ENCODE peak calls at places on chromosomes 6 and 20, in seven cellular contexts. O is tibial artery; Y is cardiac fibroblast; N is AG04450; K is ovary; P is fibroblast of lung; S is CD8-positive, alpha-beta T cell. F is an unnamed sample.

GRCh38 chr6:29705389-29706231 is 17.6 kb upstream of the HLA-F start:
- DNase-seq in O (no peak), Y (peak), N (peak), K (no peak), P (peak), S (no peak), F (peak)

GRCh38 chr6:44926556-44926955 is 401.6 kb upstream of the RUNX2 start:
- DNase-seq in O (no peak), Y (no peak), N (no peak), K (no peak), P (peak), S (no peak), F (no peak)

GRCh38 chr6:104606361-104606760 is 253.4 kb downstream of the HACE1 start:
- DNase-seq in O (no peak), Y (no peak), N (no peak), K (no peak), P (no peak), S (no peak), F (no peak)

GRCh38 chr6:2846873-2847224 is 5.2 kb upstream of the SERPINB1 start:
- DNase-seq in O (no peak), Y (no peak), N (no peak), K (no peak), P (no peak), S (no peak), F (no peak)

GRCh38 chr6:64713175-64713574 is 993.9 kb downstream of the EYS start:
- DNase-seq in O (no peak), Y (no peak), N (no peak), K (no peak), P (no peak), S (no peak), F (no peak)

GRCh38 chr6:169725270-169726048 is 1.2 kb upstream of the PHF10 start:
- DNase-seq in O (peak), Y (peak), N (peak), K (peak), P (peak), S (no peak), F (no peak)

GRCh38 chr6:9659848-9660247 is 755.0 kb downstream of the TFAP2A start:
- DNase-seq in O (no peak), Y (no peak), N (no peak), K (no peak), P (no peak), S (no peak), F (no peak)

GRCh38 chr6:148508401-148509151 is 165.9 kb downstream of the SASH1 start:
- DNase-seq in O (no peak), Y (peak), N (no peak), K (no peak), P (peak), S (no peak), F (peak)

GRCh38 chr20:58559368-58559729 is 44.1 kb upstream of the APCDD1L start:
- DNase-seq in O (no peak), Y (no peak), N (no peak), K (no peak), P (no peak), S (no peak), F (no peak)

GRCh38 chr20:31707994-31708744 is 14.5 kb downstream of the BCL2L1 start:
- DNase-seq in O (peak), Y (no peak), N (no peak), K (no peak), P (no peak), S (no peak), F (no peak)

GRCh38 chr6:6825986-6826901 is 237.7 kb downstream of the LY86 start:
- DNase-seq in O (peak), Y (peak), N (no peak), K (no peak), P (peak), S (no peak), F (no peak)

GRCh38 chr20:54119744-54120143 is 49.4 kb upstream of the BCAS1 start:
- DNase-seq in O (no peak), Y (no peak), N (no peak), K (no peak), P (no peak), S (no peak), F (no peak)

GRCh38 chr6:146650799-146651481 is 52.2 kb downstream of the ADGB start:
- DNase-seq in O (no peak), Y (no peak), N (no peak), K (no peak), P (no peak), S (no peak), F (no peak)

GRCh38 chr6:37638414-37639079 is 59.1 kb downstream of the MDGA1 start:
- DNase-seq in O (no peak), Y (peak), N (no peak), K (no peak), P (no peak), S (no peak), F (no peak)

GRCh38 chr6:11961137-11961779 is 50.9 kb upstream of the HIVEP1 start:
- DNase-seq in O (no peak), Y (no peak), N (no peak), K (no peak), P (no peak), S (no peak), F (no peak)

GRCh38 chr6:31163922-31164321 is 5.5 kb downstream of the TCF19 start:
- DNase-seq in O (no peak), Y (peak), N (no peak), K (no peak), P (no peak), S (no peak), F (no peak)

GRCh38 chr6:23349521-23350147 is 776.4 kb upstream of the NRSN1 start:
- DNase-seq in O (no peak), Y (peak), N (peak), K (no peak), P (peak), S (no peak), F (peak)

GRCh38 chr6:140271759-140272377 is 897.4 kb upstream of the CITED2 start:
- DNase-seq in O (no peak), Y (no peak), N (no peak), K (no peak), P (no peak), S (no peak), F (no peak)

GRCh38 chr6:44056392-44057237 is 70.6 kb downstream of the MRPL14 start:
- DNase-seq in O (no peak), Y (peak), N (peak), K (peak), P (peak), S (no peak), F (no peak)

GRCh38 chr6:148329568-148330299 is 12.9 kb upstream of the SASH1 start:
- DNase-seq in O (no peak), Y (peak), N (peak), K (no peak), P (peak), S (no peak), F (peak)

GRCh38 chr20:50837532-50838321 is 42.9 kb downstream of the BCAS4 start:
- DNase-seq in O (peak), Y (peak), N (peak), K (peak), P (peak), S (no peak), F (peak)

GRCh38 chr6:71248866-71249265 is 39.7 kb upstream of the OGFRL1 start:
- DNase-seq in O (no peak), Y (no peak), N (no peak), K (no peak), P (no peak), S (no peak), F (no peak)

GRCh38 chr6:1832358-1832757 is 222.6 kb downstream of the FOXC1 start:
- DNase-seq in O (no peak), Y (no peak), N (no peak), K (no peak), P (no peak), S (no peak), F (no peak)
- H3K4me3 ChIP-seq in O (peak), Y (no peak), N (no peak), K (no peak), P (no peak), S (no peak), F (no peak)

DNA sequence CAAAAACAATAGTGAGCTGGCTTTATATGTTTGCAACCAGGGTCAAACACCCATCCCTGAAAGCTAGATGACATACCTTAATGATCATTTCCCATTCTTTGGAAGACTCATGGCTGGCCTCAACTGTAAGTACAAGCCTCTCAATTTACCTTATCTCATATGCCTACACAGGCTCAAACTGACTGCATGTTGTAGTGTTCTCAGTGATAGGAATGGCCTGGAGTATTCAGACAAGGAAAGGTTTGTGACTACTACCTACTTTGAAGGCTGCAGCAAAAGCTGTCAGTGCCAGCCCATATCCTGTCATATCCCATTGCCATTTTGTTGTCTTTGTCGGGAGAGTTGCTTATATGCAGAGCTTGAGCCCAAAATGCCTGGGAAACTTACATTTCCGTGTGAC is 205.2 kb upstream of the MOCS1 start:
- DNase-seq in O (no peak), Y (no peak), N (no peak), K (no peak), P (no peak), S (no peak), F (no peak)
- TF ChIP-seq CTCF in O (no peak), Y (no peak), N (no peak), K (no peak), P (no peak), S (no peak), F (no peak)

DNA sequence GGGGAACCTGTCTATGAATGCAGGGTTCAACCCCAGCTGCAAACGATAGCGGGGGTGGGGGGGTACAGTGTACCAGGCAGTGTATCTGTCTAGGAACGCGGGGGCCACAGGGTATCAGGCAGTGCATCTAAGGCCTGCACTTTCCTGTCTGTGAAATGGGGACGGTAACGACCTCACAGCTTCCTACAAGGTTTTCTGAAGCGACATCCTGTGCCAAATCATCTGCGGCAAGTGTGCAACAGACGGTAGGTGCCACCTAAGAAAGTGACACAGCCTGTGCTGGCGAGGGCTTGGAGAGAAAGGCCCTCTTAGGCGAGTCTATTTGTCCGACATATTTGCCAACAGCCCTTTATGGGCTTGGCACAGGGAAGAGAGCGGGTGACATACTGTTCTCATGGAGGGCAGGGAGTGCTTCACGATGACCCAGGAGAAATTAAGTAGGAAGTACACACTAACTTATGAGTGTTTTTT is 3.8 kb downstream of the DIDO1 start:
- DNase-seq in O (no peak), Y (no peak), N (no peak), K (no peak), P (no peak), S (peak), F (no peak)
- H3K4me3 ChIP-seq in O (no peak), Y (no peak), N (no peak), K (no peak), P (no peak), S (peak), F (no peak)

DNA sequence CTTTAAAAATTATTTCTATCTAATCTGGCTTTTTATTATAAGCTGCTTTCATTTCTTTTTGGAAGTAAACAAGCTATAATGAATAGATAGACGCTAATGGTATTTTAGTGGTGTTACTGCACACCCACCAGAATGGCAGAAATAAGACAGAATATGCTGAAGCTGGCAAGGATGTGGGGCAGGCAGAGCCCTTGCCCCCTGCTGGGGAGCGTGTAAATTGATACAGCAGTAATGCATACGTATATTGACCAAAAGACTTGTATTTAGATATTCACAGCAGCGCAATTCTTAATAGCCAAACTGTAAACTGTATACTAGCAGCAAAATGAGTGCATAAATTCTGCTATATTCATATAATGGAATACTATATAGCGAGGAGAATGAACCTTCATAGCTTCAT is 35.3 kb downstream of the TMEM181 start:
- DNase-seq in O (no peak), Y (peak), N (no peak), K (no peak), P (no peak), S (no peak), F (no peak)
- TF ChIP-seq CTCF in O (peak), Y (peak), N (peak), K (no peak), P (peak), S (no peak), F (no peak)

DNA sequence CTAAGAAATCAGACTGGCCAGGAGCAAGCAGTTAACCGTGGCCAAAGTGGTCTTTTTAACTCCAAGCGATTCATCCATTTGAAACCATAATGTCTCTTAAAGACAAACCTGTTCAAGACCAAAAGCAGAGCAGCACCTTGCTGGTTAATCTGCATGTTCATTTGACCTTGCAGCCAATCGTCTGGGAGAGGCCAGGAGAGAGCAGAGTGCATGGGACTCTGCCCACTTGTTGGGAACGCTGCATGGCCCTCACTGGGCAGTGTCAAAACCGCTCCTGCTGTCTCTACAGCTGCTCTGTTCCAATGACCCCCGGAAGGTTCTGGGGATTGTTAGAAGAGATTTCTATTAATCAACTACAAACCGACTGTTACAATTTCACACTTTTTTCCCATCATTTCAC is 79.6 kb downstream of the OLIG3 start:
- DNase-seq in O (no peak), Y (no peak), N (no peak), K (no peak), P (no peak), S (no peak), F (no peak)
- H3K4me3 ChIP-seq in O (peak), Y (no peak), N (no peak), K (peak), P (peak), S (peak), F (no peak)

GRCh38 chr6:46217671-46218131 is 46.9 kb upstream of the ENPP5 start:
- DNase-seq in O (peak), Y (peak), N (no peak), K (no peak), P (no peak), S (no peak), F (no peak)
- TF ChIP-seq CTCF in O (no peak), Y (no peak), N (no peak), K (no peak), P (no peak), S (no peak), F (no peak)

GRCh38 chr6:136784271-136784664 is 8.0 kb downstream of the MAP3K5 start:
- DNase-seq in O (no peak), Y (no peak), N (no peak), K (no peak), P (no peak), S (no peak), F (no peak)

GRCh38 chr6:136782021-136782770 is 10.1 kb downstream of the MAP3K5 start:
- DNase-seq in O (no peak), Y (peak), N (peak), K (no peak), P (peak), S (no peak), F (peak)

GRCh38 chr6:136784910-136785746 is 7.1 kb downstream of the MAP3K5 start:
- DNase-seq in O (peak), Y (peak), N (no peak), K (peak), P (no peak), S (no peak), F (no peak)

GRCh38 chr6:136783021-136783420 is 9.3 kb downstream of the MAP3K5 start:
- DNase-seq in O (no peak), Y (no peak), N (no peak), K (no peak), P (no peak), S (no peak), F (no peak)

DNA sequence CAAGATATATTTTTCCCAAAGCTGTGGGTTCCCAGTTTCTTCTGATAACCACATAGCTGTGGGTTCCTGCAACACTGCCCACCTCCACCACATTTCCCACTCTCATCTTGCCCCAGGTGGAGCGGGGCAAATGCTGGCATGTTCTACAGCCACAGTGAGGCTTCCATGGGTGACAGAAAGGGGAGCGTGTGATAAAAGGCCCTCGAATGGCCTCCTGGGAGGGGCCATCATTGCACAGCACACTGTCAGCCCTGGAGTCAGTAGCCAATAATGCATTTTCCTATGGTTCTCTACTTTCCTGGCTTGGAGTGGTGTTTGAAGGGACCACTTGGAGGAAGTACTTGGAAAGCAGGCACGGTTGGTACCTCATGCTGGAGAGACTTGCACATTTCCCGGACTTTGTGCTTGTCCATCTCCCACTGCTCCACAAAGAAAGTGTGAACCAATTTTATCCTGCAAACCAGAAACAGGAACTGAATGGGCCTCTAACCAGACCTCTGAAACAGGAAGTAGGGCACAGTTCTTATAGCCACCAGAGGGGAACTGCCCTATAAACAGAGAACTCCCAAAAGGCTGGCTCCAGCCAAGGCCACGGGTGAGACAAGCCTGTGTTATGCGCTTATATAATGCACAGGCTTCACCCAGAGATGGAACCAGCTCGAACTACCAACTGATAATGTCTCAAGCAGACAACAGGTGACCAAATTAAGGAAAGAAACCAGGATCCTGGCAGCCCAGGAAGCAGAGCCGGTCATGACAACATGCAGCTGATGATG is 8.6 kb downstream of the MAP3K5 start:
- DNase-seq in O (peak), Y (no peak), N (no peak), K (no peak), P (no peak), S (no peak), F (no peak)
- H3K4me3 ChIP-seq in O (no peak), Y (no peak), N (no peak), K (no peak), P (no peak), S (no peak), F (no peak)

DNA sequence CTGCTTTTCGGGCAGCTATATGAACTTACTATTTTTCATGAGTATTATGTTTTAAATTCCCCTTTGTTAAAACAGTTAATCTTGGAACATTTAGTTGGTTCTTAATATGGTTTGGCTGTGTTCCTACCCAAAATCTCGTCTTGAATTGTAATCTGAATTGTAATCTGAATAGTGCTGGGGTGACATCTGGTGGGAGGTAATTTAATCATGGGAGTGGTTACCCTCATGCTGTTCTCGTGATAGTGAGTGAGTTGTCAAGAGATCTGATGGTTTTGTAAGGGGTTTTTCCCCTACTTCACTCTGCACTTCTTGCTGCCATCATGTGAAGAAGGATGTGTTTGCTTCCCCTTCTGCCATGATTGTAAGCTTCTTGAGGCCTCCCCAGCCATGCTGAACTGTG is 305.4 kb upstream of the MAP3K7 start:
- DNase-seq in O (no peak), Y (no peak), N (no peak), K (no peak), P (no peak), S (no peak), F (no peak)
- TF ChIP-seq CTCF in O (no peak), Y (no peak), N (no peak), K (no peak), P (no peak), S (no peak), F (no peak)

DNA sequence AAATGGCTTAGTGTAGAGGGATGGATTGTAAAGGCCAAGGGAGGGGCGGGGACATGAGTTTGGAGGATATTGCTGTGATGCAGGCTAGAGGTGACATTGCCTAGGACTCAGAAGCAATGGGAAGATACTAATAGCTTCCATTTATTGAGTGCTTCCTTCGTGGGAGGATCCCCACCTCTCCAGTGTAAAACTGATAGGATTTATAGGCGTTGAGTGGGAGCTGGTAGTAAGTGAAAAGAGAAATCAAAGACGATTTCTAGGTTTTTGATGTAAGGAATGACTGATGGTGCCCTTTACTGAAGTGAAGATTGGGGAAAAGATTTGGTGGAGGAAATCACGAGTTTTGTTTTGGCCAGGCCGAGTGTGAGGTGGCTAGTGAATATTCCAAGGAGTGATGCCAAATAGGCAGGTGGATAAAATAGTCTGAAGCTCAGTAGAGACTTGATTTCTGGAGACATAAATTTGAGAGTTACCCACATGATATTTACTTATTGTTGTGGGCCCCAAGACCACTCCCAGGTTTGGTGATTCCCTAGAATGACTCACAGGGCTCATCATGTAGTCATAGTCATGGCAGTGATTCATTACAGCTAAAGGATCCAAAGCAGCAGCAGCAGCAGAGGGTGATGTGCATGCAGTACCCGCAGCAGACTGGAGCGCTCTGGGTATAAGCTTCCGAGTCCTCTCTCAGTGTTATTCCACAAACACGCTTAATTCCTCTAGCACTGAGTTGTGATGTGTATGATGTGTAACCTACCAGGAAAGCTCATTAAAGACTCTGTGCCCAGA is 10.2 kb downstream of the RPRD1B start:
- DNase-seq in O (no peak), Y (peak), N (no peak), K (no peak), P (peak), S (no peak), F (peak)
- H3K4me3 ChIP-seq in O (no peak), Y (no peak), N (no peak), K (no peak), P (no peak), S (no peak), F (no peak)

GRCh38 chr6:52670502-52671409 is at the start of gene TMEM14A:
- DNase-seq in O (peak), Y (peak), N (peak), K (peak), P (peak), S (peak), F (peak)
- TF ChIP-seq CTCF in O (no peak), Y (no peak), N (no peak), K (no peak), P (no peak), S (no peak), F (peak)